ENCODE peak calls at places on chromosome 12, in five cellular contexts. T is kidney epithelial cell, N is stomach, R is psoas muscle, X is GM06990. B is an unnamed sample.
A peak's percentile ranks its signal among the peaks of the same experiment; 100 is the strongest.

GRCh38 chr12:111180830-111181726 is 187.8 kb downstream of the PHETA1 start:
- DNase-seq in T (no peak), N (peak; percentile 53), R (peak; percentile 90), X (no peak), B (no peak)

GRCh38 chr12:3236345-3237153 is 159.4 kb downstream of the TSPAN9 start:
- DNase-seq in T (peak; percentile 29), N (no peak), R (peak; percentile 73), X (no peak), B (no peak)

GRCh38 chr12:132162508-132163031 is 18.3 kb downstream of the NOC4L start:
- DNase-seq in T (no peak), N (no peak), R (peak; percentile 60), X (peak; percentile 8), B (no peak)

GRCh38 chr12:75553865-75554555 is 42.6 kb upstream of the KRR1 start:
- DNase-seq in T (no peak), N (no peak), R (no peak), X (no peak), B (no peak)

GRCh38 chr12:74381968-74382367 is 155.7 kb upstream of the ATXN7L3B start:
- DNase-seq in T (no peak), N (no peak), R (no peak), X (no peak), B (no peak)

GRCh38 chr12:80825506-80825905 is 108.8 kb downstream of the MYF5 start:
- DNase-seq in T (no peak), N (no peak), R (no peak), X (no peak), B (no peak)

GRCh38 chr12:76199808-76200207 is 115.3 kb upstream of the NAP1L1 start:
- DNase-seq in T (no peak), N (no peak), R (no peak), X (no peak), B (no peak)

GRCh38 chr12:49482095-49483051 is 56.5 kb upstream of the KCNH3 start:
- DNase-seq in T (no peak), N (no peak), R (no peak), X (no peak), B (no peak)

GRCh38 chr12:4353785-4354208 is 25.7 kb downstream of the FGF23 start:
- DNase-seq in T (no peak), N (no peak), R (no peak), X (no peak), B (no peak)

GRCh38 chr12:14628771-14629170 is 61.1 kb upstream of the PLBD1 start:
- DNase-seq in T (no peak), N (no peak), R (no peak), X (no peak), B (no peak)

GRCh38 chr12:47812797-47813490 is 6.8 kb downstream of the HDAC7 start:
- DNase-seq in T (no peak), N (peak; percentile 85), R (peak; percentile 95), X (peak; percentile 95), B (no peak)

GRCh38 chr12:47964102-47964723 is 817 bp downstream of the TMEM106C start:
- DNase-seq in T (no peak), N (peak; percentile 39), R (no peak), X (no peak), B (no peak)

GRCh38 chr12:122167328-122167925 is 6.6 kb downstream of the IL31 start:
- DNase-seq in T (no peak), N (no peak), R (no peak), X (no peak), B (no peak)

GRCh38 chr12:126668538-126668937 is 1598.4 kb upstream of the TMEM132C start:
- DNase-seq in T (peak; percentile 58), N (no peak), R (no peak), X (no peak), B (no peak)

GRCh38 chr12:22709292-22709691 is 84.3 kb downstream of the ETNK1 start:
- DNase-seq in T (no peak), N (no peak), R (no peak), X (peak; percentile 35), B (no peak)

GRCh38 chr12:77120156-77120555 is 54.8 kb upstream of the E2F7 start:
- DNase-seq in T (no peak), N (no peak), R (no peak), X (no peak), B (no peak)

GRCh38 chr12:123050331-123050809 is 69.9 kb downstream of the ARL6IP4 start:
- DNase-seq in T (no peak), N (no peak), R (peak; percentile 68), X (no peak), B (no peak)

GRCh38 chr12:49917126-49917787 is 13.6 kb upstream of the FAIM2 start:
- DNase-seq in T (no peak), N (no peak), R (no peak), X (no peak), B (no peak)

GRCh38 chr12:120453977-120454376 is 7.7 kb downstream of the GATC start:
- DNase-seq in T (no peak), N (no peak), R (no peak), X (no peak), B (no peak)

GRCh38 chr12:107318804-107319535 is 225.6 kb upstream of the CRY1 start:
- DNase-seq in T (no peak), N (no peak), R (peak; percentile 48), X (peak; percentile 18), B (peak; percentile 70)

GRCh38 chr12:92977326-92977725 is 48.2 kb upstream of the EEA1 start:
- DNase-seq in T (no peak), N (no peak), R (peak; percentile 55), X (no peak), B (no peak)

GRCh38 chr12:92978607-92979006 is 49.5 kb upstream of the EEA1 start:
- DNase-seq in T (no peak), N (no peak), R (no peak), X (no peak), B (no peak)

GRCh38 chr12:92973614-92974013 is 44.5 kb upstream of the EEA1 start:
- DNase-seq in T (peak; percentile 62), N (no peak), R (no peak), X (peak; percentile 80), B (no peak)

GRCh38 chr12:92971869-92972524 is 42.9 kb upstream of the EEA1 start:
- DNase-seq in T (peak; percentile 94), N (no peak), R (no peak), X (peak; percentile 48), B (no peak)

DNA sequence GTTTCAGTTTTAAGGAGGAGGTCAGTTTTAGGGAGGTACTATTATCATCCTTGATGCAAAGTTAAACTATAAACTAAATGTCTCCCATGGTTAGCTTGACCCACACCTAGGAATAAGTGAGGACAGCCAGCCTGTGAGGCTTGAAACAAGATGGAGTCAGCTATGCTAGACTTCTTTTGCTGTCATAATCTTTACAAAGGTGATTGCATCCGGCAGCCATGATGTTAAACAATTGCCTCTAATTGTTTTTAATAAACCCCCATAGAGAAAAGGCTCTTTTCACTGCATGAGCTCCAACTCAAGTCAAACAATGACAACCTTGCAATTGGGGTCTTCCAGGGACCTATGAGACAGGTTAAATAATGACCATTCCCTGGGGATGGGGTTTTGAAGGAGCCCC is 45.7 kb upstream of the EEA1 start:
- DNase-seq in T (no peak), N (no peak), R (no peak), X (no peak), B (no peak)
- TF ChIP-seq CTCF in T (no peak), N (no peak), R (no peak), X (no peak), B (no peak)

DNA sequence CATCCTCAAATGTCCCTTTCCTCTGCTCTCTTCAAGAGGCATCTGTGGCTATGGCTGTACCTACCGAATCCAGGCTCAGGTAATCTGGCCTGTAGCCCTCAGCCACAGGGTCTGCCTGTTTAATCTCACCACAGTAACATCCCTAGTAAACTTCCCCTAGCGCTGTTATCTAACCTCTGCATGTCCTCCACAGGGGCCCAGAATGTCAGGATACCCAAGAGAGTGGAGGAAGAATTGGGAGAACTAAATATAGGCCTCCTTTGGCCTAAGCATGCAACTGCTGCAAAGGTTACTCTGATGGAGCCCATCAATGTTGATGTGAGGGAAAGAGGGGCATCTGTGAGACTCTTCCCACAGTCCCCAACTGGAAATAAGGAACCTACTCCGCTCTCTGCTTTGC is 63.2 kb upstream of the IFNG-AS1 start:
- DNase-seq in T (no peak), N (no peak), R (no peak), X (no peak), B (no peak)
- TF ChIP-seq CTCF in T (no peak), N (no peak), R (no peak), X (no peak), B (no peak)

GRCh38 chr12:109764123-109764522 is 50.5 kb downstream of the FAM222A start:
- DNase-seq in T (no peak), N (peak; percentile 19), R (no peak), X (no peak), B (peak; percentile 6)
- TF ChIP-seq CTCF in T (peak; percentile 7), N (no peak), R (no peak), X (no peak), B (peak; percentile 61)

GRCh38 chr12:93634416-93634815 is 42.8 kb upstream of the CRADD start:
- DNase-seq in T (no peak), N (no peak), R (no peak), X (no peak), B (no peak)

GRCh38 chr12:93636708-93637107 is 40.5 kb upstream of the CRADD start:
- DNase-seq in T (no peak), N (no peak), R (no peak), X (no peak), B (no peak)

GRCh38 chr12:93638095-93638494 is 39.1 kb upstream of the CRADD start:
- DNase-seq in T (no peak), N (no peak), R (no peak), X (no peak), B (no peak)

DNA sequence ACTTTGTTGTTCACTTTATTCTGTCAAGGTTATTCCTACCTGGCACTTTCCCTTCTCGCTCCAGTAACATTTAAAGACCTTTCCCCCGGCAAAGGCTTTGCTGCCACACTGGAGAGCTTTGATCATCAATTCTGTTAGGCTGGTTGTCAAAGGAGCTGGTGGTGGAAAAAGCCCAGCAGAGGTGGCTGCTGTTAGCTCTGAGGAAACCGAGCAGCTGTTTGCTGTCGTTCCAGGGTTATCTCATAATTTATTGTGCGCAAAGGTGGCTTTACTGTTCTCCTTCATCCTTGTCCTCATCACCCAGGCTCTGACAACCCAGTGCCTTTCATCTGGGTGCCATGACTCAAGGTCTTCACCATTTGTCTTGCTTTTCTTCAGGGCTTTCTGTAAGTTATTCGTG is 38.2 kb upstream of the CRADD start:
- DNase-seq in T (no peak), N (no peak), R (no peak), X (no peak), B (no peak)
- TF ChIP-seq CTCF in T (no peak), N (no peak), R (no peak), X (no peak), B (no peak)

DNA sequence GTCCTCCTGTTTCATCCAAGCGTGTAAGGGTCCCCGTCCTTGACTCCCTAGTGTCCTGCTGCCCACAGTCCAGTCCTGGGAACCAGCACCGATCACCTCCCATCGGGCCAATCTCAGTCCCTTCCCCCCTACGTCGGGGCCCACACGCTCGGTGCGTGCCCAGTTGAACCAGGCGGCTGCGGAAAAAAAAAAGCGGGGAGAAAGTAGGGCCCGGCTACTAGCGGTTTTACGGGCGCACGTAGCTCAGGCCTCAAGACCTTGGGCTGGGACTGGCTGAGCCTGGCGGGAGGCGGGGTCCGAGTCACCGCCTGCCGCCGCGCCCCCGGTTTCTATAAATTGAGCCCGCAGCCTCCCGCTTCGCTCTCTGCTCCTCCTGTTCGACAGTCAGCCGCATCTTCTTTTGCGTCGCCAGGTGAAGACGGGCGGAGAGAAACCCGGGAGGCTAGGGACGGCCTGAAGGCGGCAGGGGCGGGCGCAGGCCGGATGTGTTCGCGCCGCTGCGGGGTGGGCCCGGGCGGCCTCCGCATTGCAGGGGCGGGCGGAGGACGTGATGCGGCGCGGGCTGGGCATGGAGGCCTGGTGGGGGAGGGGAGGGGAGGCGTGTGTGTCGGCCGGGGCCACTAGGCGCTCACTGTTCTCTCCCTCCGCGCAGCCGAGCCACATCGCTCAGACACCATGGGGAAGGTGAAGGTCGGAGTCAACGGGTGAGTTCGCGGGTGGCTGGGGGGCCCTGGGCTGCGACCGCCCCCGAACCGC is at the start of gene GAPDH:
- DNase-seq in T (no peak), N (peak; percentile 90), R (peak; percentile 95), X (peak; percentile 96), B (peak; percentile 90)
- TF ChIP-seq CTCF in T (no peak), N (no peak), R (no peak), X (no peak), B (no peak)

B was measured in type B pancreatic cell.